ENCODE peak calls at places on chromosomes 5 and 9, in six cellular contexts. G is K562, M is neural progenitor cell, K is endodermal cell, D is upper lobe of right lung, I is SK-N-SH. N is an unnamed sample. For H3K9me3 and H3K4me1, the result is how much of the 10 kb centered on the place peaks cover.

GRCh38 chr9:134225816-134226215 is 61.5 kb upstream of the RNU6ATAC start:
- DNase-seq in G (no peak), M (no peak), K (no peak), D (no peak), I (no peak), N (no peak)

GRCh38 chr5:145118109-145118508 is 717.0 kb downstream of the PRELID2 start:
- DNase-seq in G (no peak), M (no peak), K (no peak), D (no peak), I (no peak), N (no peak)

GRCh38 chr5:61881821-61882220 is 424.2 kb upstream of the KIF2A start:
- DNase-seq in G (no peak), M (no peak), K (no peak), D (no peak), I (no peak), N (no peak)

GRCh38 chr5:58259685-58260152 is 200.2 kb downstream of the PLK2 start:
- DNase-seq in G (no peak), M (no peak), K (peak), D (no peak), I (no peak), N (peak)

GRCh38 chr5:99686538-99686937 is 757.7 kb upstream of the CHD1 start:
- DNase-seq in G (no peak), M (no peak), K (no peak), D (no peak), I (no peak), N (no peak)

GRCh38 chr5:165258188-165258855 is 1752.9 kb downstream of the MAT2B start:
- DNase-seq in G (no peak), M (peak), K (no peak), D (no peak), I (peak), N (no peak)

GRCh38 chr9:27572566-27572917 is 739 bp downstream of the C9orf72 start:
- DNase-seq in G (peak), M (peak), K (peak), D (no peak), I (peak), N (peak)

GRCh38 chr9:16157216-16157615 is 604.4 kb downstream of the CCDC171 start:
- DNase-seq in G (no peak), M (no peak), K (no peak), D (no peak), I (peak), N (no peak)

GRCh38 chr5:132422720-132423442 is 53.4 kb downstream of the SLC22A5 start:
- DNase-seq in G (peak), M (no peak), K (peak), D (no peak), I (no peak), N (no peak)

GRCh38 chr5:174065528-174066189 is 20.2 kb downstream of the NSG2 start:
- DNase-seq in G (no peak), M (peak), K (peak), D (no peak), I (peak), N (peak)

GRCh38 chr5:138438724-138439536 is at the start of gene REEP2:
- DNase-seq in G (peak), M (peak), K (peak), D (peak), I (peak), N (peak)

GRCh38 chr9:87276851-87277251 is 220.8 kb upstream of the DAPK1 start:
- DNase-seq in G (no peak), M (no peak), K (no peak), D (no peak), I (no peak), N (no peak)

GRCh38 chr5:173791878-173792277 is 96.3 kb upstream of the CPEB4 start:
- DNase-seq in G (peak), M (no peak), K (no peak), D (no peak), I (no peak), N (no peak)

GRCh38 chr5:137061382-137061781 is 437.7 kb downstream of the SPOCK1 start:
- DNase-seq in G (no peak), M (no peak), K (no peak), D (no peak), I (no peak), N (no peak)

GRCh38 chr5:172524573-172525021 is 70.3 kb upstream of the SH3PXD2B start:
- DNase-seq in G (no peak), M (no peak), K (peak), D (peak), I (peak), N (no peak)

GRCh38 chr9:27194401-27195091 is 85.5 kb downstream of the TEK start:
- DNase-seq in G (no peak), M (no peak), K (no peak), D (no peak), I (no peak), N (no peak)

DNA sequence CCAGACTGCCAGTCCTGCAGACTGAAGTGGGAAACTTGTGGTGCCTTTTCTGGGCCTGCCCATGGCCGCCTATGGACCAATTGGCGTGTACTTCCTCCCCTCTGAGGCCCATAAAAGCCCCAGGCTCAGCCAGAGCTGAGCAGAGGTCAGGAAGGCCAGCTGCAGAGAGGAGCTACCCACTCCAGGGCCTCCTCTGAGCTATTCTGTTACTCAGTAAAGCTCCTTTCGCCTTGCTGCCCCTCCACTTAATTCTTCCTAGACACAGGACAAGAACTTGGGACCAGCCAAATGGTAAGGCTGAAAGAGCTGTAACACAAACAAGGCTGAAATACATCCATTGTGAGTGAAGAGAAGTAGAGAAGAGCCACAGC is 106.4 kb downstream of the C9orf50 start:
- DNase-seq in G (no peak), M (no peak), K (no peak), D (no peak), I (no peak), N (no peak)
- H3K9me3 ChIP-seq in G (under half), M (under half), K (under half), D (under half), I (under half), N (under half)

GRCh38 chr5:67402526-67402925 is 205.9 kb upstream of the CD180 start:
- DNase-seq in G (no peak), M (no peak), K (no peak), D (no peak), I (no peak), N (no peak)

GRCh38 chr5:67405755-67406154 is 209.2 kb upstream of the CD180 start:
- DNase-seq in G (no peak), M (no peak), K (no peak), D (no peak), I (no peak), N (no peak)

GRCh38 chr5:67401166-67401565 is 204.6 kb upstream of the CD180 start:
- DNase-seq in G (no peak), M (no peak), K (no peak), D (no peak), I (no peak), N (no peak)

GRCh38 chr5:67405101-67405364 is 208.4 kb upstream of the CD180 start:
- DNase-seq in G (no peak), M (no peak), K (no peak), D (no peak), I (no peak), N (no peak)

GRCh38 chr5:67404261-67405100 is 207.9 kb upstream of the CD180 start:
- DNase-seq in G (no peak), M (no peak), K (no peak), D (no peak), I (no peak), N (no peak)
- H3K27ac ChIP-seq in G (no peak), M (no peak), K (no peak), D (no peak), I (no peak), N (no peak)

DNA sequence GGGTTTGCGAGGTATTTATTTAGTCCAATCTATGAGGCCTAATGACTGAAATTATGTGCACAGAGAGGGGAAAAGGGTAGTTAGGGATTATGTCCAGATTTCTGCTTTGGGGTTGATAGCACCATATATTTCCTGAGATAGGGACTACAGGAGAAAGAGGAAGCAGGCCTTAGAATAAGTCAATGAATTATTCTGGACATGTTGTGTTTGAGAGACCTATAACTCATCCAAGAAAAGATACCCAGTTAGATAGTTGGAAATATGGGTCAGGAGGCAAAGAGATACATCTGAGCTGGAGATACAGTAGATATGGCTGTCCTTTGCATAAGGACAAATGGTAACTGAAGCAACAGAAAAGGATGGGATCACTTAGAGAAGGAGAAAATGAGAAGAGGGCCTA is 53.1 kb downstream of the NR3C1 start:
- DNase-seq in G (no peak), M (no peak), K (no peak), D (no peak), I (no peak), N (no peak)
- H3K4me1 ChIP-seq in G (under half), M (under half), K (under half), D (half or more), I (under half), N (under half)

DNA sequence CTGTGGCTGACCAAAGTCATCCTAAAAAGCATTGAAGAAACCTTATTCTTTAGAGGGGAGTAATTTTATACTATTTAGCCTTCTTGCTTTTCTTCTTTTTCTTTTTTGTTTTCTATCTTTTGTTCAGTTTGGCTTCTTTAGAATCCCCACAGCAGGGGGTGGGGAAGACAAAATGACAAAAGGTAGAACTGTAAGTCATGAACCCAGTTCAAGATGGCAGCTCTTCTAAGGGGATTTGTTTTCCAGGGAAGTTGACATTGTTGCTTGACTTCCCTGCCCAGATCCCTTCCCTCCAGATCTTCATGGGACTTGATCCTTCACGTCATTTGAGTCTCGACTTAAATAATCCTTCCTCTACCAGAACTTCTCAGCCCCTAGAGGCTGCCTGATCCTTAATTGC is 692.5 kb upstream of the DMAC1 start:
- DNase-seq in G (no peak), M (peak), K (no peak), D (no peak), I (no peak), N (no peak)
- H3K9me3 ChIP-seq in G (under half), M (under half), K (under half), D (under half), I (under half), N (under half)

DNA sequence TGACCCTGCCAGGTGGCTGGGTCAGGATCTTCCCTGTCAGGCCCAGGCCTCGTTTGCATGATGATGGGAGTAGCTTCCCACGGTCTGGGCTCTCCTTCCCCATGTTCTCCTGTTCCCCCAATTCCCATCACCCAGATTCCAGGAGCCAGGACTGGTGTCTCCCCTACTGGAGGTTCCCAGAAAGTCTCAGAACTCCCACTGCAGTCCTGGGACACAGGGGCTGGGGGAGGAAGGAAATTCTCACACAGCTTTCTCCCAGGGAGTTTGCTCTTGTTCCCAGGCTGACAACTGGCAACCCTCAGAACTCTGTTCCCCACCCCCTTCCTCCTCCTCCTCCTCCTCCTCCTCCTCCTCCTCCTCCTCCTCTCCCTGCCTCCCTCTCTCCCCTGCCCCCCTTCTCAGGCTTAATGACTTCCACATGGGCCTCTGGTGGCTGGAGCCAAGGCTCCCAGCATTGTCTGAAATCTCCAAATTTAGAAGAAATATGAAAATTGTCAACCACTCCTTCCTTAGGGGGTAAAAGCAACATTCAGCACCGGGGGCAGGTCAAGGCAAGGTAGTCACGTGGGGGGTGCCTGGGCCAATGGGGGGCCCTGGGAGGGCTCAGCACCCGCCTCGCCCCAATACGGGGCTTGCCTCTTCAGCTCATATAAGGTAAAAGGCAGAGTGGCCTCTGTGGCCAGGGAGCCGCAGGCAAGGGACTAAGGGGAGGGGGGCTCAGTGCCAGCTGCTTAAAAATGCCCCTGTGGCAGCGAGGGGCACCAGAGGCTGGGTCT is 27.3 kb upstream of the IL17B start:
- DNase-seq in G (no peak), M (peak), K (peak), D (no peak), I (peak), N (no peak)
- H3K27ac ChIP-seq in G (no peak), M (no peak), K (no peak), D (peak), I (peak), N (no peak)

GRCh38 chr5:31887556-31887955 is 248.6 kb downstream of the PDZD2 start:
- DNase-seq in G (no peak), M (no peak), K (no peak), D (no peak), I (no peak), N (no peak)
- H3K4me1 ChIP-seq in G (under half), M (under half), K (under half), D (under half), I (under half), N (under half)

GRCh38 chr5:3391210-3391609 is 204.4 kb upstream of the IRX1 start:
- DNase-seq in G (no peak), M (no peak), K (no peak), D (no peak), I (no peak), N (no peak)

GRCh38 chr5:3392306-3392939 is 203.2 kb upstream of the IRX1 start:
- DNase-seq in G (no peak), M (no peak), K (no peak), D (no peak), I (peak), N (no peak)

GRCh38 chr5:3394046-3394597 is 201.5 kb upstream of the IRX1 start:
- DNase-seq in G (no peak), M (peak), K (no peak), D (no peak), I (no peak), N (no peak)

GRCh38 chr5:3393122-3393963 is 202.3 kb upstream of the IRX1 start:
- DNase-seq in G (no peak), M (peak), K (no peak), D (no peak), I (no peak), N (no peak)

GRCh38 chr5:3394877-3395599 is 200.6 kb upstream of the IRX1 start:
- DNase-seq in G (no peak), M (peak), K (no peak), D (no peak), I (no peak), N (no peak)
- H3K9me3 ChIP-seq in G (under half), M (under half), K (under half), D (under half), I (under half), N (under half)

DNA sequence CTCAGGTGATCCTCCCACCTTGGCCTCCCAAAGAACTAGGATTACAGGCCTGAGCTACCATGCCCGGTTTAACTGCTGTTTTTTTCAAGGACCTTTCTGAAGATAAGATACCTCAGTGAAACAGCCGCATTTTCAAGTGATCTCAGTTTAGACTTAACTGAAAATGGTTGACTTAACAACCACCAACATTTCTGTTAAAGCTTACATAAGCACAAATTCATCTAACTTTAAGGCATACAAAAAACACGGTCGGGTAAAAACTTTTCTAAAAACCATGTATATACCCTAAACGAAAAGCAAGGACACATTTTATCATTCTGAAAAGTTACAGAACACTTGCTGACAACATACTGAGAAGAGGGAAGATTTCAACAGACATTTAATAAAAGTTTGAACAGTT is 22.9 kb downstream of the UBAP2 start:
- DNase-seq in G (no peak), M (no peak), K (no peak), D (no peak), I (no peak), N (no peak)
- H3K27ac ChIP-seq in G (peak), M (no peak), K (no peak), D (no peak), I (no peak), N (no peak)

DNA sequence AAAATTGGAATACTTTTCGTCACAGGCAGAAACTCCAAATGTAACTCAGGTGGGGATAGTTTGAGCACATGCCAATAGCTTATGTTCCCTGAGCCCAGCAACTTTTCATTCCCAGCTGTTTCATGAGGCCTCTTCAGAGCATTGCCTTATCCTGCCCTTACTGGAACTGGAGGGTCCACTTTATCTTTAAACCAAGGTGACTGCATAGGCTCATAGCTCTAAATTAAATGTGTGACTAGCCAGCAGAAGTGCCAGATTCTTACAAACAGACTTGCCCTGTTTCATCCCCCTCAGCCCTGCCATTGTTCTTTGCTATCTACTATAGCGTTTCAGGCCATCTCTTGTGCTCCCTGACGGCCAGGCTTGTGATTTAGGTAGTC is 8.1 kb upstream of the LCP2 start:
- DNase-seq in G (no peak), M (no peak), K (no peak), D (no peak), I (no peak), N (no peak)
- H3K4me1 ChIP-seq in G (half or more), M (under half), K (under half), D (under half), I (under half), N (under half)

DNA sequence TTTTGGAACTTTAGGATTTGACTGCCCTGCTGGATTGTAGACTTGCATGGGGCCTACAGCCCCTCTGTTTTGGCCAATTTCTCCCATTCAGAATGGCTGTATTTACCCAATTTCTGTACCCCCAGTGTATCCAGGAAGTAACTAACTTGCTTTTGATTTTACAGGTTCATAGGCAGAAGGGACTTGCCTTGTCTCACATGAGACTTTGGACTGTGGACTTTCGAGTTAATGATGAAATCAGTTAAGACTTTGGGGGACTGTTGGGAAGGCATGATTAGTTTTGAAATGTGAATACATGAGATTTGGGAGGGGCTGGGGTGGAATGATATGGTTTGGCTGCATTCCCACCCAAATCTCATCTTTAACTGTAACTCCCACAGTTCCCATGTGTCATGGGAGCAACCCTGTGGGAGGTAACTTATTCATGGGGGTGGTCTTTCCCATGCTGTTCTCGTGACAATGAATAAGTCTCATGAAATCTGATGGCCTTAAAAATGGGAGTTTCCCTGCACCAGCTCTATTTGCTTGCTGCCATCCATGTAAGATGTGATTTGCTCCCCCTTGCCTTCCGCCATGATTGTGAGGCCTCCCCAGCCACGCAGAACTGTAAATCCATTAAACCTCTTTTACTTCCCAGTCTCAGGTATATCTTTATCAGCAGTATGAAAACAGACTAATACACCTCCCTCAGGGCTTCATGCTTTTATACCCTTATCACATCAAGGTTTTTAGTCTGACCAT is 206.6 kb downstream of the DENND1A start:
- DNase-seq in G (no peak), M (no peak), K (no peak), D (no peak), I (no peak), N (no peak)
- H3K9me3 ChIP-seq in G (under half), M (under half), K (half or more), D (under half), I (under half), N (under half)

N was measured in SJCRH30.